ENCODE peak calls at places on chromosomes 11 and 22, in eight cellular contexts. A, H, P, U, I, F, B and D are unnamed samples.

GRCh38 chr11:111736621-111737055 is 29.6 kb downstream of the PPP2R1B start:
- DNase-seq in A (no peak), H (no peak), P (no peak), U (no peak), I (no peak), F (no peak), B (no peak), D (no peak)

GRCh38 chr11:68617925-68618809 is 66.2 kb upstream of the GAL start:
- DNase-seq in A (no peak), H (no peak), P (no peak), U (no peak), I (no peak), F (no peak), B (no peak), D (no peak)

GRCh38 chr22:30036656-30037055 is 43.6 kb upstream of the HORMAD2 start:
- DNase-seq in A (no peak), H (peak; percentile 52), P (no peak), U (no peak), I (no peak), F (no peak), B (no peak), D (no peak)

GRCh38 chr11:12800032-12800671 is 125.9 kb downstream of the TEAD1 start:
- DNase-seq in A (no peak), H (peak; percentile 88), P (no peak), U (no peak), I (no peak), F (no peak), B (no peak), D (no peak)

GRCh38 chr11:128279861-128280260 is 307.5 kb downstream of the ETS1 start:
- DNase-seq in A (no peak), H (peak; percentile 23), P (no peak), U (no peak), I (no peak), F (no peak), B (no peak), D (no peak)

GRCh38 chr11:10322830-10323792 is 18.2 kb downstream of the ADM start:
- DNase-seq in A (peak; percentile 59), H (peak; percentile 93), P (no peak), U (peak; percentile 48), I (peak; percentile 86), F (no peak), B (peak; percentile 79), D (peak; percentile 21)

GRCh38 chr11:16191852-16192240 is 164.5 kb downstream of the SOX6 start:
- DNase-seq in A (no peak), H (no peak), P (no peak), U (no peak), I (no peak), F (no peak), B (no peak), D (no peak)

GRCh38 chr22:46972901-46973831 is 210.7 kb downstream of the TBC1D22A start:
- DNase-seq in A (no peak), H (no peak), P (no peak), U (no peak), I (no peak), F (no peak), B (no peak), D (no peak)

GRCh38 chr11:61834278-61835004 is 6.3 kb downstream of the FADS2 start:
- DNase-seq in A (no peak), H (peak; percentile 34), P (peak; percentile 67), U (no peak), I (no peak), F (peak; percentile 52), B (peak; percentile 77), D (peak; percentile 47)

GRCh38 chr11:2381494-2382128 is 4.5 kb downstream of the CD81 start:
- DNase-seq in A (no peak), H (no peak), P (no peak), U (peak; percentile 34), I (no peak), F (peak; percentile 27), B (no peak), D (no peak)

GRCh38 chr11:27904358-27905055 is 203.4 kb downstream of the KIF18A start:
- DNase-seq in A (no peak), H (peak; percentile 85), P (no peak), U (no peak), I (no peak), F (no peak), B (no peak), D (no peak)

GRCh38 chr11:80748207-80748606 is 1307.4 kb upstream of the TENM4 start:
- DNase-seq in A (no peak), H (no peak), P (no peak), U (no peak), I (no peak), F (no peak), B (no peak), D (no peak)

GRCh38 chr11:78796956-78797355 is 222.3 kb upstream of the NARS2 start:
- DNase-seq in A (no peak), H (peak; percentile 99), P (no peak), U (no peak), I (no peak), F (no peak), B (no peak), D (no peak)

GRCh38 chr11:46302866-46303265 is 25.4 kb downstream of the CREB3L1 start:
- DNase-seq in A (no peak), H (no peak), P (no peak), U (no peak), I (no peak), F (no peak), B (no peak), D (no peak)

GRCh38 chr11:15139958-15140659 is 25.4 kb downstream of the INSC start:
- DNase-seq in A (no peak), H (no peak), P (no peak), U (no peak), I (no peak), F (no peak), B (no peak), D (no peak)

GRCh38 chr11:122113836-122114235 is 2.2 kb downstream of the BLID start:
- DNase-seq in A (no peak), H (no peak), P (no peak), U (no peak), I (no peak), F (no peak), B (no peak), D (no peak)

GRCh38 chr11:77287615-77288273 is 13.7 kb downstream of the GDPD4 start:
- DNase-seq in A (no peak), H (peak; percentile 87), P (no peak), U (no peak), I (no peak), F (no peak), B (no peak), D (no peak)

GRCh38 chr22:32544953-32545558 is 70.4 kb downstream of the FBXO7 start:
- DNase-seq in A (no peak), H (no peak), P (no peak), U (no peak), I (no peak), F (no peak), B (no peak), D (no peak)

GRCh38 chr11:117663826-117664225 is 133.2 kb downstream of the DSCAML1 start:
- DNase-seq in A (peak; percentile 46), H (no peak), P (no peak), U (no peak), I (no peak), F (peak; percentile 28), B (no peak), D (no peak)

GRCh38 chr11:119872911-119873310 is 143.9 kb upstream of the NECTIN1 start:
- DNase-seq in A (no peak), H (no peak), P (no peak), U (no peak), I (no peak), F (no peak), B (no peak), D (no peak)

GRCh38 chr22:21045585-21046294 is at the start of gene LRRC74B:
- DNase-seq in A (peak; percentile 98), H (peak; percentile 79), P (peak; percentile 76), U (peak; percentile 88), I (peak; percentile 89), F (peak; percentile 92), B (peak; percentile 92), D (peak; percentile 17)

GRCh38 chr11:112525270-112525669 is 264.6 kb upstream of the PLET1 start:
- DNase-seq in A (no peak), H (no peak), P (no peak), U (no peak), I (peak; percentile 73), F (no peak), B (peak; percentile 73), D (no peak)

GRCh38 chr11:96942855-96943254 is 553.0 kb downstream of the JRKL start:
- DNase-seq in A (no peak), H (no peak), P (no peak), U (no peak), I (no peak), F (no peak), B (no peak), D (no peak)

DNA sequence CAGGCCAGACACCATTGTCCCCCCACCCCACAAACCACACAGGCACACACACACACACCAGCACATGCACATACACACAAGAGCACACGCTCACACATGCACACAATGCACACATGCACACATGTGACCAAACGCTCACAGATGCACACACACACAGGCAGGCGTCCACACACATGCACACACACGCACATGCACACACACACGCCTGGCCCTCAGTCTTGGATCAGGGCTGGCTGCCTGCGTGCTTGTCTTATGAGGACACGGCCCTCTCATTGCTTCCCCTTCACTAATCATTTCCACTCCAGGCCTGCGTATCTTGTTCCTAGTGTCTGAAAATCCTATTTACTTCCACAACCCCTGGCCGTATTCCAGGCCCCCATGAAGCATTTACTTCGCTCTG is 740.5 kb downstream of the BRD1 start:
- DNase-seq in A (no peak), H (no peak), P (no peak), U (no peak), I (no peak), F (no peak), B (no peak), D (no peak)
- H3K9me3 ChIP-seq in A (no peaks in the 10 kb centered on the region), H (no peaks in the 10 kb centered on the region), P (no peaks in the 10 kb centered on the region), U (no peaks in the 10 kb centered on the region), I (no peaks in the 10 kb centered on the region), F (no peaks in the 10 kb centered on the region), B (no peaks in the 10 kb centered on the region), D (no peaks in the 10 kb centered on the region)

GRCh38 chr11:102138677-102139076 is 28.4 kb downstream of the YAP1 start:
- DNase-seq in A (no peak), H (peak; percentile 76), P (no peak), U (no peak), I (no peak), F (no peak), B (no peak), D (no peak)
- H3K4me1 ChIP-seq in A (no peaks in the 10 kb centered on the region), H (peaks cover 25% of the 10 kb centered on the region), P (no peaks in the 10 kb centered on the region), U (no peaks in the 10 kb centered on the region), I (peaks cover 23% of the 10 kb centered on the region), F (peaks cover 3% of the 10 kb centered on the region), B (no peaks in the 10 kb centered on the region), D (no peaks in the 10 kb centered on the region)

DNA sequence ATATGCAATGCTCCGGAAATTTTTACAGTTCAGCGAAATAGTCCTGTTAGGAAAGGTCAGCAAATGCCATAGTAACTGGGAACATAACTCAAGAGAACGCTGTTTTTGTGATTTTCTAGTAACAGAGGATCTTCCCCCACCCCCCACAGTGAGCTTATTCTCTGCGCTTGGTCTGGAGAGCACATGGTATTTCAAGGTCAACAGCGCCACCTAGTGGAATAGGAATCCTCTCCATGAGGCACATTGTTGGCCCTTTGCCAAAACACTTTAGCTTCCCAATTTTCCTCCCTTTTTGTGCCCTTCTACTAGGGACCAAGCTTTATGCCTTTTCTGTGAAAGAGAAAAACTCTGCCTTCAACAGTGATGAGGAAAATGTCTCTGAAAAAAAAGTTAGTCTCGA is 13.2 kb upstream of the OR4C12 start:
- DNase-seq in A (peak; percentile 45), H (peak; percentile 74), P (no peak), U (no peak), I (no peak), F (no peak), B (no peak), D (no peak)
- H3K9me3 ChIP-seq in A (peaks cover 40% of the 10 kb centered on the region), H (peaks cover 5% of the 10 kb centered on the region), P (no peaks in the 10 kb centered on the region), U (peaks cover 27% of the 10 kb centered on the region), I (peaks cover 2% of the 10 kb centered on the region), F (no peaks in the 10 kb centered on the region), B (peaks cover 41% of the 10 kb centered on the region), D (no peaks in the 10 kb centered on the region)

GRCh38 chr11:57775474-57775873 is 13.9 kb downstream of the CTNND1 start:
- DNase-seq in A (no peak), H (peak; percentile 34), P (no peak), U (no peak), I (no peak), F (no peak), B (no peak), D (no peak)
- H3K4me1 ChIP-seq in A (peaks cover 57% of the 10 kb centered on the region), H (peaks cover 92% of the 10 kb centered on the region), P (peaks cover 8% of the 10 kb centered on the region), U (peaks cover 75% of the 10 kb centered on the region), I (peaks cover 91% of the 10 kb centered on the region), F (peaks cover 44% of the 10 kb centered on the region), B (no peaks in the 10 kb centered on the region), D (no peaks in the 10 kb centered on the region)